ENCODE peak calls at places on chromosome 9, in eight cellular contexts. Y is endodermal cell, G is psoas muscle, U is fibroblast of lung, H is uterus, M is fibroblast of pulmonary artery, C is WERI-Rb-1, D is neural progenitor cell. X is an unnamed sample.
A peak's percentile ranks its signal among the peaks of the same experiment; 100 is the strongest.

GRCh38 chr9:82320566-82320965 is 332.0 kb downstream of the SPATA31D1 start:
- DNase-seq in G (no peak), U (peak; percentile 44), Y (no peak), M (peak; percentile 20), H (no peak), C (no peak), D (no peak), X (no peak)

GRCh38 chr9:125509476-125509875 is 197.5 kb downstream of the MAPKAP1 start:
- DNase-seq in C (peak; percentile 82), M (peak; percentile 60), D (no peak), Y (no peak), U (peak; percentile 64), G (no peak), H (no peak), X (no peak)

GRCh38 chr9:136249881-136250559 is 4.4 kb upstream of the QSOX2 start:
- DNase-seq in U (no peak), H (no peak), M (no peak), D (no peak), Y (no peak), G (no peak), C (peak; percentile 58), X (no peak)

GRCh38 chr9:116230233-116230632 is 76.6 kb downstream of the PAPPA start:
- DNase-seq in M (peak; percentile 38), G (no peak), C (no peak), U (no peak), Y (no peak), H (no peak), D (no peak), X (no peak)

GRCh38 chr9:74960548-74960947 is 7.8 kb upstream of the C9orf40 start:
- DNase-seq in Y (no peak), U (peak; percentile 55), H (no peak), G (no peak), M (peak; percentile 72), D (no peak), C (no peak), X (no peak)

GRCh38 chr9:121567142-121568100 is 67.8 kb upstream of the GGTA1 start:
- DNase-seq in D (no peak), G (peak; percentile 46), U (no peak), Y (peak; percentile 52), M (peak; percentile 29), H (peak; percentile 40), C (peak; percentile 48), X (peak; percentile 60)

GRCh38 chr9:117278656-117279055 is 136.2 kb downstream of the ASTN2 start:
- DNase-seq in U (no peak), D (peak; percentile 15), M (no peak), H (no peak), C (peak; percentile 74), Y (no peak), G (no peak), X (no peak)

GRCh38 chr9:127305450-127306226 is 41.1 kb downstream of the GARNL3 start:
- DNase-seq in M (no peak), U (no peak), G (no peak), C (peak; percentile 44), D (no peak), Y (peak; percentile 72), H (no peak), X (peak; percentile 58)

GRCh38 chr9:129798973-129799372 is 4.0 kb upstream of the TOR1B start:
- DNase-seq in U (no peak), G (no peak), Y (peak; percentile 53), M (no peak), H (no peak), D (no peak), C (no peak), X (no peak)

GRCh38 chr9:38284768-38285080 is 107.8 kb upstream of the ALDH1B1 start:
- DNase-seq in Y (peak; percentile 74), G (no peak), D (peak; percentile 83), C (no peak), H (no peak), M (no peak), U (no peak), X (peak; percentile 68)

GRCh38 chr9:88694625-88695024 is 159.6 kb downstream of the NXNL2 start:
- DNase-seq in G (no peak), C (no peak), Y (no peak), H (no peak), U (peak; percentile 81), M (no peak), D (no peak), X (no peak)

GRCh38 chr9:116355153-116355827 is 201.7 kb downstream of the PAPPA start:
- DNase-seq in G (no peak), Y (peak; percentile 90), M (peak; percentile 87), C (no peak), H (peak; percentile 43), U (peak; percentile 66), D (peak; percentile 45), X (no peak)

GRCh38 chr9:106333487-106333886 is 529.5 kb upstream of the ZNF462 start:
- DNase-seq in C (no peak), Y (no peak), U (no peak), D (no peak), H (no peak), G (no peak), M (no peak), X (no peak)

GRCh38 chr9:38622083-38622674 is 1.8 kb upstream of the ANKRD18A start:
- DNase-seq in U (no peak), G (no peak), M (no peak), C (peak; percentile 58), D (peak; percentile 57), Y (no peak), H (no peak), X (peak; percentile 64)

GRCh38 chr9:95890594-95890993 is 15.1 kb downstream of the ERCC6L2 start:
- DNase-seq in Y (no peak), U (no peak), M (no peak), G (no peak), C (no peak), D (no peak), H (no peak), X (no peak)

GRCh38 chr9:93265301-93265971 is 81.5 kb downstream of the WNK2 start:
- DNase-seq in G (no peak), M (no peak), H (no peak), U (no peak), C (no peak), Y (no peak), D (no peak), X (no peak)

GRCh38 chr9:89541798-89542197 is 43.9 kb upstream of the SEMA4D start:
- DNase-seq in U (no peak), M (no peak), D (no peak), C (no peak), G (no peak), H (no peak), Y (peak; percentile 28), X (no peak)

GRCh38 chr9:128192601-128193371 is 1.4 kb upstream of the CIZ1 start:
- DNase-seq in M (peak; percentile 88), D (no peak), G (peak; percentile 87), H (peak; percentile 85), C (no peak), Y (no peak), U (peak; percentile 84), X (no peak)

GRCh38 chr9:131255731-131256197 is 20.5 kb downstream of the FAM78A start:
- DNase-seq in M (no peak), Y (no peak), H (no peak), D (no peak), U (no peak), G (no peak), C (no peak), X (peak; percentile 39)

GRCh38 chr9:132142883-132143282 is 19.0 kb upstream of the NTNG2 start:
- DNase-seq in G (no peak), Y (no peak), U (no peak), M (no peak), H (no peak), C (no peak), D (no peak), X (peak; percentile 28)

GRCh38 chr9:23702311-23702922 is 123.6 kb downstream of the ELAVL2 start:
- DNase-seq in C (no peak), M (no peak), H (no peak), U (peak; percentile 75), D (no peak), Y (no peak), G (no peak), X (no peak)

GRCh38 chr9:124015091-124015660 is 3.6 kb downstream of the LHX2 start:
- DNase-seq in C (no peak), U (no peak), Y (peak; percentile 84), D (peak; percentile 75), M (no peak), G (no peak), H (no peak), X (peak; percentile 86)
- H3K4me3 ChIP-seq in C (no peak overlapping the region), U (no peak overlapping the region), Y (no peak overlapping the region), D (peak overlapping the region; percentile 76), M (no peak overlapping the region), G (no peak overlapping the region), H (no peak overlapping the region), X (no peak overlapping the region)

GRCh38 chr9:5449521-5450359 is 602 bp upstream of the CD274 start:
- DNase-seq in G (no peak), C (no peak), U (no peak), M (no peak), Y (no peak), H (no peak), D (no peak), X (no peak)
- H3K4me3 ChIP-seq in G (peak overlapping the region; percentile 70), C (peak overlapping the region; percentile 48), U (peak overlapping the region; percentile 76), M (peak overlapping the region; percentile 77), Y (peak overlapping the region; percentile 53), H (peak overlapping the region; percentile 50), D (peak overlapping the region; percentile 47), X (no peak overlapping the region)

GRCh38 chr9:109639666-109640231 is 140.2 kb upstream of the PALM2AKAP2 start:
- DNase-seq in C (no peak), U (no peak), D (peak; percentile 9), Y (no peak), H (no peak), G (no peak), M (no peak), X (peak; percentile 13)

GRCh38 chr9:109641079-109641659 is 138.8 kb upstream of the PALM2AKAP2 start:
- DNase-seq in D (no peak), C (no peak), G (no peak), U (no peak), Y (no peak), H (no peak), M (no peak), X (no peak)

DNA sequence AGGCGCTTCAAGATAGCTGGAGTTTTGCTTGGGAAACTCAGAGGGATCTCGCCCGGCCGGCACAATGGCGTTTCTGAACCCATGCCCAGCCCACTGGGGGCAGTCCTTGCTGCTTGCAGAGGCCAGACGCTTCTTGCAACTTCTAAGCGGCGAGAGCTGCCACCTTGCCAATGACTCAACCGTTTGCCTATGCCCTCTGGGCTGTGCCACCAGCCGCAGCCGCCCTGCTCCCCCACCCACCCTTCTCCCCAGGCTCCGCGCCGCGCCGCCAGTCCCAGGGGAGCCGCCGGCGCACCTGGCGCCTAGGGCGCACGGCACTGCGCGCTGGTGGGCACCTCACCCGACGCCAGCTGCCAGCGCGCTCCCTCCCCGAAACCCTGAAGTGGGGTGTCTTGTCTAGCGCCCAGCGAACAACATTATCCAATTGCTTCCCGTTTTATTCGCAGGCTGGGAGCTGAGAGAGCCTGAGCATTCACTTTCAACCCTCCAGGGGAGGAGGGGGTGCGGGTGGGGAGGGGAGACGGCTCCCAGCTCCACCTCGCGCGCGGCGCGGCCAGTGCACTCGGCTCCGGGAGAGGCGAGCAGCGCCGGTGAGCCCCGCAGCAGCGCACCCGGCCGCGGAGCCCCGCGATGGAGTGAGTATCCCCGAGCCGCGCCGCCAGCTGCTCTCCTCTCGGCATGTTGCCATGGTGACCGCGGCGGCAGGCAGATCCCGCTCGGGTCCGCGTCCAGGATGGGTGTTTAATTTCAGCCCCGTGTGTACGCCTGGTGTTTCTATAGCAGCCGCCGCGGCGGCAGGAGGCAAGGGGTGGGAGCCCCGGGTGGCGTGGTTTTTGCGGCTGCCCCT is 139.5 kb upstream of the PALM2AKAP2 start:
- DNase-seq in D (peak; percentile 90), M (peak; percentile 6), G (peak; percentile 55), H (peak; percentile 22), U (peak; percentile 62), Y (peak; percentile 80), C (peak; percentile 30), X (peak; percentile 81)
- H3K4me3 ChIP-seq in D (peak overlapping the region; percentile 61), M (peak overlapping the region; percentile 14), G (peak overlapping the region; percentile 55), H (peak overlapping the region; percentile 17), U (peak overlapping the region; percentile 31), Y (peak overlapping the region; percentile 74), C (no peak overlapping the region), X (peak overlapping the region; percentile 41)

GRCh38 chr9:4662108-4662988 is at the start of gene PLPP6:
- DNase-seq in D (peak; percentile 91), H (peak; percentile 87), Y (peak; percentile 98), C (peak; percentile 92), G (peak; percentile 87), U (peak; percentile 80), M (peak; percentile 84), X (peak; percentile 93)
- H3K4me3 ChIP-seq in D (peak within 1 kb of the TSS; percentile 69), H (peak within 1 kb of the TSS; percentile 49), Y (peak within 1 kb of the TSS; percentile 82), C (peak within 1 kb of the TSS; percentile 81), G (peak within 1 kb of the TSS; percentile 69), U (peak within 1 kb of the TSS; percentile 65), M (peak within 1 kb of the TSS; percentile 70), X (peak within 1 kb of the TSS; percentile 90)